ENCODE peak calls at places on chromosomes 13 and 19, in five cellular contexts. I is stomach, F is heart left ventricle, W is prostate gland, B is A549. U is an unnamed sample. For H3K4me1, the result is how much of the 10 kb centered on the place peaks cover.

GRCh38 chr13:30325668-30326067 is 18.3 kb upstream of the KATNAL1 start:
- DNase-seq in I (no peak), F (no peak), W (no peak), B (no peak), U (no peak)

GRCh38 chr19:50263176-50263575 is 59.8 kb downstream of the MYH14 start:
- DNase-seq in I (no peak), F (no peak), W (no peak), B (no peak), U (peak)

GRCh38 chr13:57633141-57633949 is 1.8 kb downstream of the PCDH17 start:
- DNase-seq in I (peak), F (peak), W (no peak), B (no peak), U (peak)

GRCh38 chr13:26551255-26551654 is 6.2 kb upstream of the WASF3 start:
- DNase-seq in I (no peak), F (no peak), W (no peak), B (no peak), U (no peak)

GRCh38 chr19:29293292-29293691 is 80.3 kb upstream of the UQCRFS1 start:
- DNase-seq in I (no peak), F (no peak), W (no peak), B (no peak), U (no peak)

GRCh38 chr13:44906230-44906629 is 83.0 kb downstream of the NUFIP1 start:
- DNase-seq in I (no peak), F (no peak), W (no peak), B (no peak), U (no peak)

GRCh38 chr19:4328243-4328990 is 10.2 kb downstream of the STAP2 start:
- DNase-seq in I (peak), F (peak), W (peak), B (peak), U (peak)

GRCh38 chr13:101892296-101892695 is 439.8 kb downstream of the ITGBL1 start:
- DNase-seq in I (no peak), F (no peak), W (no peak), B (no peak), U (no peak)

GRCh38 chr13:48829536-48829935 is 146.2 kb upstream of the FNDC3A start:
- DNase-seq in I (no peak), F (no peak), W (no peak), B (no peak), U (no peak)

GRCh38 chr19:55809381-55810058 is 22.3 kb downstream of the NLRP11 start:
- DNase-seq in I (peak), F (peak), W (peak), B (peak), U (peak)

GRCh38 chr13:98530236-98530635 is 46.7 kb downstream of the STK24 start:
- DNase-seq in I (no peak), F (no peak), W (no peak), B (no peak), U (no peak)

GRCh38 chr13:52599853-52600603 is 42.2 kb upstream of the HNRNPA1L2 start:
- DNase-seq in I (no peak), F (peak), W (peak), B (no peak), U (peak)

GRCh38 chr19:38745316-38745715 is 1.0 kb upstream of the CAPN12 start:
- DNase-seq in I (no peak), F (no peak), W (no peak), B (no peak), U (peak)

GRCh38 chr13:87884874-87885273 is 213.7 kb downstream of the SLITRK5 start:
- DNase-seq in I (no peak), F (no peak), W (no peak), B (no peak), U (no peak)

GRCh38 chr19:37007587-37008220 is 70.5 kb upstream of the ZNF420 start:
- DNase-seq in I (peak), F (peak), W (peak), B (peak), U (peak)

GRCh38 chr19:6090634-6091033 is 19.7 kb downstream of the RFX2 start:
- DNase-seq in I (no peak), F (no peak), W (no peak), B (no peak), U (no peak)

GRCh38 chr19:6086081-6086858 is 24.0 kb downstream of the RFX2 start:
- DNase-seq in I (no peak), F (no peak), W (no peak), B (no peak), U (no peak)

GRCh38 chr19:6087074-6087506 is 23.2 kb downstream of the RFX2 start:
- DNase-seq in I (no peak), F (peak), W (no peak), B (no peak), U (no peak)

GRCh38 chr19:6091771-6092291 is 18.5 kb downstream of the RFX2 start:
- DNase-seq in I (no peak), F (no peak), W (no peak), B (no peak), U (no peak)

GRCh38 chr19:6088677-6089063 is 21.6 kb downstream of the RFX2 start:
- DNase-seq in I (no peak), F (no peak), W (no peak), B (no peak), U (no peak)
- H3K4me1 ChIP-seq in I (under half), F (under half), W (under half), B (under half), U (under half)

GRCh38 chr19:18658366-18658855 is 21.6 kb downstream of the KLHL26 start:
- DNase-seq in I (no peak), F (no peak), W (no peak), B (no peak), U (no peak)
- H3K27ac ChIP-seq in I (no peak), F (peak), W (peak), B (peak), U (peak)

DNA sequence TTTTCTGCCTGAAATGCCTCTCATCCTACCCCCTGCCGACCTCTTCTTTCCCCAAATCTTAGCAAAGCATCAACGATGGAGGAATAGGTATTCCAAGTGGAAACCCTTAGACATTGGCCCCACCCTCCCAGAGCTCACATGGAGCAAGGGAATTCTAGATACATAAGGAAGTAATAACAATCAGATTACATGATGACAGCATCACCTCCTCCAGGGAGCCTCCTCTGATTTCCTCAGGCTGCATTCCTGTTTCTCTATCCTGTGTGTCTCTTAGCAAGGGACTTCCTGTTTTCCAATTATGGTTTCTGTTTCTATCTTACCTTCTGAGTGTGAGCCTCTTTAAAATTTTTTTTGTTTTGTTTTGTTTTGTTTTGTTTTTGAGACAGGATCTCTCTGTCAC is 246.6 kb downstream of the TSHZ3 start:
- DNase-seq in I (no peak), F (no peak), W (no peak), B (no peak), U (no peak)
- H3K4me1 ChIP-seq in I (under half), F (under half), W (under half), B (under half), U (under half)

DNA sequence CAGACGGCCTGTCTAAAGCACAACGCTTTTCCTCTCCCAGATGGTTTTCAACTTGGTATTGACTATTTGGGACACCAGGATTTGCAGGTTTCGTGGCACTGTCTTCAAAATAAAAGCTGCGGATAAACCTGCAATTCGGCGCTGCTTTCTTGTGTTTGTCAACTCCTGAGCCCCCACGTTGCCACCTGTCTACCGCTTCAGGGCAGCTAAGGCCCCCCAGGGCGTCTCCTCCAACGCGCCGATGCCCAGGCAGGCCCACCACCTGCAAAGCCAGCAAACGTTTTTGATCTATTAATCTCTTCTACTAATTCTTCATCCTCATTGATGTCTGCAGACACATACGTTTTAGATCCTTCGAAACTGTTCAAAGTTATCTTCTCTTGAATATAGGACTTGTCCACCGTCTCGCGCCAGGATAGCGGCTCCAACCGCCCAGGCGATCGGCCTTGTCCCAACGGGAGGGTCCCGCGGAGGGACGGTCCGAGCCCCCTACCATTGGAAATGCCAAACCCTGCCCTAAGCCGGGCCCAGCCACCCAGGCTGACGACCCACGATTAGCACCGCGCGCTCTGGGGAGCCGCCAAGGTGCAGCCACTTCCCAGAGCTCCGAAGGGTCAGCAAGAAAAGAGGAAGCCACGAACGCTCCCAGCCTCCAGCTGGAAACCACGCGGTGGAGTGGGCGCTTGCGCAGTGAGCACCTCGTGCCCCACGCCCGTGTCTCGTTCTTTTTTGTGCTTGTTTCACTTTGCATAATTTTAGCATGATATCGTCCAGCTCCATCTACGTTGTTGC is 23.4 kb upstream of the VN1R4 start:
- DNase-seq in I (no peak), F (no peak), W (no peak), B (no peak), U (no peak)
- H3K27ac ChIP-seq in I (no peak), F (no peak), W (no peak), B (no peak), U (no peak)

GRCh38 chr19:17794731-17795494 is at the start of gene B3GNT3:
- DNase-seq in I (peak), F (no peak), W (peak), B (peak), U (peak)
- H3K4me1 ChIP-seq in I (under half), F (under half), W (under half), B (half or more), U (under half)

DNA sequence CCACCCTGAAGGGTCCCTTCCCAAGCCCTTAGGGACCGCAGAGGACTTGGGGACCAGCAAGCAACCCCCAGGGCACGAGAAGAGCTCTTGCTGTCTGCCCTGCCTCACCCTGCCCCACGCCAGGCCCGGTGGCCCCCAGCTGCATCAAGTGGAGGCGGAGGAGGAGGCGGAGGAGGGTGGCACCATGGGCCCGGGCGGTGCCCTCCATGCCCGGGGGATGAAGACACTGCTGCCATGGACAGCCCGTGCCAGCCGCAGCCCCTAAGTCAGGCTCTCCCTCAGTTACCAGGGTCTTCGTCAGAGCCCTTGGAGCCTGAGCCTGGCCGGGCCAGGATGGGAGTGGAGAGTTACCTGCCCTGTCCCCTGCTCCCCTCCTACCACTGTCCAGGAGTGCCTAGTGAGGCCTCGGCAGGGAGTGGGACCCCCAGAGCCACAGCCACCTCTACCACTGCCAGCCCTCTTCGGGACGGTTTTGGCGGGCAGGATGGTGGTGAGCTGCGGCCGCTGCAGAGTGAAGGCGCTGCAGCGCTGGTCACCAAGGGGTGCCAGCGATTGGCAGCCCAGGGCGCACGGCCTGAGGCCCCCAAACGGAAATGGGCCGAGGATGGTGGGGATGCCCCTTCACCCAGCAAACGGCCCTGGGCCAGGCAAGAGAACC is 1.5 kb downstream of the EGLN2 start:
- DNase-seq in I (no peak), F (no peak), W (no peak), B (no peak), U (no peak)
- H3K27ac ChIP-seq in I (peak), F (peak), W (peak), B (peak), U (peak)

GRCh38 chr19:19461306-19461670 is 54.1 kb downstream of the TSSK6 start:
- DNase-seq in I (no peak), F (no peak), W (no peak), B (no peak), U (no peak)
- H3K4me1 ChIP-seq in I (half or more), F (half or more), W (under half), B (under half), U (half or more)

GRCh38 chr19:13040232-13040915 is 45.1 kb downstream of the NFIX start:
- DNase-seq in I (no peak), F (no peak), W (no peak), B (no peak), U (no peak)

GRCh38 chr19:13044160-13044853 is 49.0 kb downstream of the NFIX start:
- DNase-seq in I (no peak), F (no peak), W (no peak), B (no peak), U (no peak)

GRCh38 chr19:13043285-13043684 is 48.0 kb downstream of the NFIX start:
- DNase-seq in I (no peak), F (no peak), W (no peak), B (no peak), U (no peak)

GRCh38 chr19:13040916-13041292 is 45.6 kb downstream of the NFIX start:
- DNase-seq in I (no peak), F (no peak), W (no peak), B (no peak), U (no peak)

GRCh38 chr19:13042443-13043130 is 47.3 kb downstream of the NFIX start:
- DNase-seq in I (no peak), F (no peak), W (no peak), B (no peak), U (no peak)
- H3K27ac ChIP-seq in I (no peak), F (no peak), W (no peak), B (no peak), U (no peak)